ENCODE peak calls at places on chromosomes 11 and 22, in eight cellular contexts. E is neural progenitor cell; V is aorta; R is mucosa of descending colon; G is CD4-positive, alpha-beta memory T cell; D is left ventricle myocardium inferior; C is hepatocyte; P is colonic mucosa. H is an unnamed sample.

GRCh38 chr11:33375236-33375635 is 118.1 kb downstream of the HIPK3 start:
- DNase-seq in E (no peak), V (no peak), R (no peak), G (no peak), D (no peak), C (no peak), P (no peak), H (no peak)

GRCh38 chr11:62392944-62393628 is 25.7 kb upstream of the SCGB1A1 start:
- DNase-seq in E (no peak), V (no peak), R (no peak), G (no peak), D (no peak), C (peak; percentile 51), P (no peak), H (no peak)

GRCh38 chr11:58513747-58514367 is 6.0 kb upstream of the OR5B21 start:
- DNase-seq in E (peak; percentile 75), V (no peak), R (peak; percentile 46), G (no peak), D (no peak), C (peak; percentile 73), P (peak; percentile 25), H (no peak)

GRCh38 chr11:78380615-78381029 is 37.0 kb downstream of the GAB2 start:
- DNase-seq in E (peak; percentile 51), V (no peak), R (no peak), G (no peak), D (no peak), C (no peak), P (no peak), H (no peak)

GRCh38 chr11:115141221-115141620 is 363.0 kb downstream of the CADM1 start:
- DNase-seq in E (no peak), V (no peak), R (no peak), G (no peak), D (no peak), C (no peak), P (no peak), H (peak; percentile 76)

GRCh38 chr22:44664149-44664548 is 37.9 kb upstream of the PRR5 start:
- DNase-seq in E (no peak), V (peak; percentile 90), R (peak; percentile 70), G (peak; percentile 57), D (peak; percentile 69), C (peak; percentile 69), P (peak; percentile 62), H (peak; percentile 51)

GRCh38 chr11:119676461-119677020 is 52.5 kb downstream of the NECTIN1 start:
- DNase-seq in E (no peak), V (no peak), R (no peak), G (no peak), D (no peak), C (no peak), P (no peak), H (no peak)

GRCh38 chr11:85758480-85759039 is 52.4 kb downstream of the SYTL2 start:
- DNase-seq in E (no peak), V (no peak), R (no peak), G (no peak), D (no peak), C (no peak), P (no peak), H (no peak)

GRCh38 chr11:69966910-69967309 is 111.2 kb upstream of the ANO1 start:
- DNase-seq in E (no peak), V (no peak), R (no peak), G (no peak), D (no peak), C (no peak), P (no peak), H (no peak)

GRCh38 chr11:124800226-124800929 is at the start of gene MSANTD2:
- DNase-seq in E (peak; percentile 91), V (peak; percentile 90), R (peak; percentile 84), G (peak; percentile 79), D (peak; percentile 86), C (peak; percentile 92), P (peak; percentile 81), H (peak; percentile 82)

GRCh38 chr11:85595285-85595884 is 31.8 kb downstream of the DLG2 start:
- DNase-seq in E (peak; percentile 53), V (no peak), R (no peak), G (no peak), D (no peak), C (peak; percentile 54), P (no peak), H (no peak)

GRCh38 chr11:93025558-93026255 is 56.3 kb downstream of the MTNR1B start:
- DNase-seq in E (no peak), V (no peak), R (no peak), G (no peak), D (no peak), C (no peak), P (no peak), H (no peak)

GRCh38 chr22:48333816-48334735 is 1493.6 kb downstream of the BRD1 start:
- DNase-seq in E (no peak), V (no peak), R (no peak), G (no peak), D (no peak), C (no peak), P (no peak), H (no peak)

GRCh38 chr11:17019231-17019630 is 5.0 kb upstream of the PLEKHA7 start:
- DNase-seq in E (no peak), V (no peak), R (no peak), G (no peak), D (no peak), C (no peak), P (no peak), H (no peak)

GRCh38 chr11:104095791-104096190 is 59.4 kb downstream of the DDI1 start:
- DNase-seq in E (no peak), V (no peak), R (no peak), G (no peak), D (no peak), C (no peak), P (no peak), H (no peak)

DNA sequence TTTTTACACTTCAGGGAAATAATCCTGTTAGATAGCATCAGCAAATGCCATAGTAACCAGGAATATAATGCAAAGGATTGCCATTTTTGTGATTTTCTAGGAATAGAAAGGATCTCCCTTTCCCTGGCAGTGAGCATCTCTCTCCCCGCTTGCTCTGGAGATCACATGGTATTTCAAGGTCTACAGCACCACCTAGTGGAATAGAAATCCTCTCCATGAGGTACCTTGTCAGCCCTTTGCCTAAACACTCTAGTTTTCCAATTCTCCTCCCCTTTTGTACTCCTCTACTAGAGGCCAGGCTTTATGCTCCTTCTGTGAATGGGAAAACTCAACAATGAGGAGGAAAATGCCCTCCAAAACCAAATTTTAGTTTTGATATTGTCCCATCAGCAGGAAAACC is 78.4 kb downstream of the XRRA1 start:
- DNase-seq in E (peak; percentile 56), V (no peak), R (no peak), G (no peak), D (no peak), C (no peak), P (no peak), H (peak; percentile 37)
- H3K9me3 ChIP-seq in E (peaks cover 37% of the 10 kb centered on the region), V (peaks cover 35% of the 10 kb centered on the region), R (peaks cover 79% of the 10 kb centered on the region), G (no peaks in the 10 kb centered on the region), D (peaks cover 94% of the 10 kb centered on the region), C (peaks cover 44% of the 10 kb centered on the region), P (peaks cover 18% of the 10 kb centered on the region), H (peaks cover 4% of the 10 kb centered on the region)

GRCh38 chr11:113528982-113529381 is 53.8 kb upstream of the DRD2 start:
- DNase-seq in E (no peak), V (no peak), R (no peak), G (no peak), D (no peak), C (no peak), P (no peak), H (no peak)
- H3K4me3 ChIP-seq in E (no peak overlapping the region), V (no peak overlapping the region), R (no peak overlapping the region), G (no peak overlapping the region), D (no peak overlapping the region), C (no peak overlapping the region), P (no peak overlapping the region), H (no peak overlapping the region)

GRCh38 chr11:71199226-71199815 is 53.1 kb downstream of the SHANK2 start:
- DNase-seq in E (no peak), V (peak; percentile 26), R (no peak), G (no peak), D (no peak), C (no peak), P (no peak), H (no peak)

GRCh38 chr11:71198823-71199165 is 53.6 kb downstream of the SHANK2 start:
- DNase-seq in E (no peak), V (no peak), R (no peak), G (no peak), D (no peak), C (no peak), P (no peak), H (no peak)

GRCh38 chr11:71200172-71200716 is 52.1 kb downstream of the SHANK2 start:
- DNase-seq in E (no peak), V (no peak), R (no peak), G (no peak), D (no peak), C (no peak), P (no peak), H (no peak)

GRCh38 chr11:71197096-71197495 is 55.3 kb downstream of the SHANK2 start:
- DNase-seq in E (no peak), V (peak; percentile 13), R (no peak), G (no peak), D (no peak), C (no peak), P (no peak), H (no peak)

DNA sequence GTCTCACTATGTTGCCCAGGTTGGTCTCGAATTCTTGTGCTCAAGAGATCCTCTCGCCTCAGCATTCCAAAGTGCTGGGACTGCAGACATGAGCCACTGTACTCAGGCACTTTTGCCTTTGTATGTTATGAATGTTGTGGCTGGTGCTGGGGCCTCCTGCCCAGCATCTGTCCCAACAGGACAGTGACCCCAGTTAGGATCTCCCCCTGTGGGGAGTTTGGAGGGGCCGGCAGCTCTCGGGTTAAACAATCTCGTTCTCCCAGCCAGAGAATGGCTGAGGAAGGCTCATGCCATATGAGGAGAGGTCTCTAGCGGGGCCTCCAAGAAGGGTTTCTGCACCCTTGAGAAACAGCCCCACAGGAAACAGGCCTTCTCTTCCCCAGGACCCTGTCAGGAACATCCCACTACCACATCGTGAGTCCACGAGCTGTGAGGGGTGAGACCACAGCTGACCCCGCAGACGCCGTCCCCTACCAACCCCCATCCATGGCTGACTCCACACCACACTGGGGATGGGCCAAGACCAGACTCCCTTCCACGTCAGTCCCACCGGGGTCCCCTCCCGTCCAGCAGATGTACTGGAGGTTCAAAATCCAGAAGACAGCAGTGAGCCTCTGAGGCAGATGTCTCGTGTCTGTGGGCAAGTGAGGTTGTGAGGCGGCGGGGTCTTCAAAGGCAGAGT is 54.1 kb downstream of the SHANK2 start:
- DNase-seq in E (no peak), V (peak; percentile 33), R (no peak), G (no peak), D (no peak), C (no peak), P (no peak), H (no peak)
- H3K9me3 ChIP-seq in E (no peaks in the 10 kb centered on the region), V (no peaks in the 10 kb centered on the region), R (no peaks in the 10 kb centered on the region), G (no peaks in the 10 kb centered on the region), D (no peaks in the 10 kb centered on the region), C (no peaks in the 10 kb centered on the region), P (no peaks in the 10 kb centered on the region), H (no peaks in the 10 kb centered on the region)

GRCh38 chr22:40179535-40179934 is 1.8 kb downstream of the TNRC6B start:
- DNase-seq in E (no peak), V (no peak), R (no peak), G (no peak), D (no peak), C (no peak), P (no peak), H (no peak)
- H3K4me3 ChIP-seq in E (peak overlapping the region; percentile 83), V (peak overlapping the region; percentile 98), R (no peak overlapping the region), G (peak overlapping the region; percentile 56), D (peak overlapping the region; percentile 78), C (peak overlapping the region; percentile 66), P (peak overlapping the region; percentile 50), H (peak overlapping the region; percentile 96)

GRCh38 chr11:131770801-131771200 is 400.4 kb downstream of the NTM start:
- DNase-seq in E (no peak), V (no peak), R (no peak), G (no peak), D (no peak), C (no peak), P (no peak), H (no peak)
- H3K9me3 ChIP-seq in E (no peaks in the 10 kb centered on the region), V (peaks cover 2% of the 10 kb centered on the region), R (no peaks in the 10 kb centered on the region), G (no peaks in the 10 kb centered on the region), D (no peaks in the 10 kb centered on the region), C (no peaks in the 10 kb centered on the region), P (no peaks in the 10 kb centered on the region), H (peaks cover 4% of the 10 kb centered on the region)

H was measured in BE2C.